ENCODE peak calls at places on chromosome 21, in eight cellular contexts. R is heart left ventricle, G is Peyer's patch, N is adrenal gland, T is A549, Z is ovary, M is lower leg skin, I is sigmoid colon. A is an unnamed sample.

GRCh38 chr21:24259241-24259640 is 1348.0 kb downstream of the MRPL39 start:
- DNase-seq in R (no peak), G (no peak), N (no peak), T (no peak), Z (no peak), M (no peak), I (no peak), A (no peak)

GRCh38 chr21:31498985-31499384 is 154.9 kb upstream of the TIAM1 start:
- DNase-seq in R (no peak), G (no peak), N (no peak), T (no peak), Z (no peak), M (no peak), I (no peak), A (no peak)

GRCh38 chr21:17451364-17451869 is 61.4 kb upstream of the CXADR start:
- DNase-seq in R (no peak), G (no peak), N (peak; percentile 58), T (peak; percentile 16), Z (no peak), M (no peak), I (no peak), A (no peak)

GRCh38 chr21:31576428-31576827 is 83.1 kb upstream of the SOD1 start:
- DNase-seq in R (no peak), G (no peak), N (no peak), T (no peak), Z (no peak), M (no peak), I (no peak), A (no peak)

GRCh38 chr21:26550357-26550756 is 22.7 kb downstream of the CYYR1 start:
- DNase-seq in R (no peak), G (no peak), N (peak; percentile 6), T (no peak), Z (no peak), M (no peak), I (no peak), A (no peak)

GRCh38 chr21:16587141-16587570 is 857.4 kb downstream of the USP25 start:
- DNase-seq in R (peak; percentile 30), G (peak; percentile 62), N (peak; percentile 89), T (peak; percentile 29), Z (peak; percentile 32), M (no peak), I (peak; percentile 69), A (peak; percentile 60)

GRCh38 chr21:37800122-37800455 is 116.2 kb downstream of the KCNJ6 start:
- DNase-seq in R (no peak), G (no peak), N (no peak), T (no peak), Z (no peak), M (no peak), I (no peak), A (no peak)

GRCh38 chr21:36282568-36283230 is 37.3 kb upstream of the MORC3 start:
- DNase-seq in R (no peak), G (no peak), N (no peak), T (no peak), Z (no peak), M (no peak), I (no peak), A (no peak)

GRCh38 chr21:26918318-26919065 is 48.4 kb downstream of the ADAMTS5 start:
- DNase-seq in R (no peak), G (no peak), N (no peak), T (no peak), Z (no peak), M (no peak), I (no peak), A (no peak)

GRCh38 chr21:14492890-14493289 is 53.2 kb downstream of the SAMSN1 start:
- DNase-seq in R (no peak), G (no peak), N (no peak), T (no peak), Z (no peak), M (no peak), I (no peak), A (no peak)

GRCh38 chr21:31429500-31429899 is 85.4 kb upstream of the TIAM1 start:
- DNase-seq in R (peak; percentile 20), G (no peak), N (no peak), T (no peak), Z (no peak), M (peak; percentile 21), I (peak; percentile 69), A (no peak)

GRCh38 chr21:18249542-18250152 is 5.0 kb downstream of the CHODL start:
- DNase-seq in R (no peak), G (no peak), N (no peak), T (no peak), Z (no peak), M (no peak), I (no peak), A (no peak)

GRCh38 chr21:26769613-26770188 is 75.5 kb downstream of the ADAMTS1 start:
- DNase-seq in R (no peak), G (no peak), N (peak; percentile 7), T (no peak), Z (no peak), M (no peak), I (no peak), A (no peak)

GRCh38 chr21:38989745-38990423 is 184.2 kb downstream of the ETS2 start:
- DNase-seq in R (no peak), G (no peak), N (peak; percentile 19), T (no peak), Z (peak; percentile 58), M (no peak), I (peak; percentile 87), A (peak; percentile 59)

GRCh38 chr21:36250423-36251075 is 69.4 kb upstream of the MORC3 start:
- DNase-seq in R (no peak), G (no peak), N (no peak), T (no peak), Z (no peak), M (no peak), I (no peak), A (no peak)

GRCh38 chr21:24023936-24024335 is 1583.3 kb downstream of the MRPL39 start:
- DNase-seq in R (no peak), G (no peak), N (no peak), T (no peak), Z (no peak), M (no peak), I (no peak), A (no peak)

GRCh38 chr21:44011774-44012473 is at the start of gene TRAPPC10:
- DNase-seq in R (peak; percentile 90), G (peak; percentile 92), N (peak; percentile 86), T (peak; percentile 59), Z (peak; percentile 81), M (peak; percentile 95), I (peak; percentile 92), A (peak; percentile 87)
- TF ChIP-seq POLR2A in R (peak; percentile 76), G (peak; percentile 93), N (peak; percentile 92), T (peak; percentile 54), Z (peak; percentile 91), M (peak; percentile 84), I (peak; percentile 69), A (no peak)

DNA sequence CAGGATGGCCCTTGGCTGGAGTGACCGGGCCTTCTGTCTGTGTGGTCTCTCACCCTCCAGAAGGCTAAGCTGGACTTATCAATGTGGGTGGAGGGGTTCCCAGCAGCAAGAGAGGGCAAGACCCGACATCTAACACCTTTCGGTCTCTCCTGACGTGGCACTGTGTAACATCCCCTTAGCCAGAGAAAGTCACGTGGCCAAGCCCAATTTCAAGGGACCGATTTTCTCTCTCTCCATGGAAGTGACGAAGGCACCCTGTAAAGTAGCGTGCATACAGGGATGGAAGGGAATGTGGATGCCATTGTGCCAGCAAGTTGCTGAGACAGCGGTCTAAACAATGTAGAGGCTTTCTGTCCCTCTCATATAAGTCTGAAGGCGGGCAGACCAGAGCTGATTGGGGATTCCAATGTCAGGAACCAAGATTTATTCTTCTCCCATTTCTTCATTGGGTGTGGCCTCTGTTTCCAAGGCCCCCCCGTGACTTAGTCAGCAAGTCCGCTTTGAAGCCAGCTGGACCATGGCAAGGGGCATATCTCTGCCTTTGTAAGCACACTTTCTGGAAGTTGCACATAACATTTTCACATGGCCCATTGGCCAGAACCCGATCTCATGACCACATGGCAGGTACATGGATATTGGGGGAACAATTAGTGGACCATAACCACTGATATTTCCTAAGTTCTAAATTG is 12.5 kb downstream of the MX1 start:
- DNase-seq in R (no peak), G (no peak), N (no peak), T (no peak), Z (no peak), M (peak; percentile 84), I (no peak), A (no peak)
- TF ChIP-seq POLR2A in R (no peak), G (no peak), N (no peak), T (no peak), Z (no peak), M (no peak), I (no peak), A (no peak)

GRCh38 chr21:45980697-45981096 is 873 bp upstream of the COL6A1 start:
- DNase-seq in R (no peak), G (no peak), N (no peak), T (no peak), Z (no peak), M (no peak), I (no peak), A (no peak)

GRCh38 chr21:45982758-45983731 is 1.5 kb downstream of the COL6A1 start:
- DNase-seq in R (peak; percentile 24), G (no peak), N (no peak), T (no peak), Z (peak; percentile 34), M (peak; percentile 87), I (peak; percentile 76), A (no peak)

GRCh38 chr21:45981154-45981606 is 390 bp upstream of the COL6A1 start:
- DNase-seq in R (peak; percentile 87), G (peak; percentile 78), N (peak; percentile 75), T (peak; percentile 63), Z (peak; percentile 87), M (peak; percentile 96), I (peak; percentile 96), A (peak; percentile 64)

GRCh38 chr21:45982256-45982757 is 737 bp downstream of the COL6A1 start:
- DNase-seq in R (peak; percentile 39), G (peak; percentile 48), N (no peak), T (no peak), Z (no peak), M (peak; percentile 86), I (peak; percentile 71), A (no peak)

GRCh38 chr21:45981641-45982255 is at the start of gene COL6A1:
- DNase-seq in R (peak; percentile 80), G (peak; percentile 63), N (peak; percentile 70), T (no peak), Z (peak; percentile 78), M (peak; percentile 93), I (peak; percentile 91), A (peak; percentile 59)
- TF ChIP-seq POLR2A in R (no peak), G (no peak), N (peak; percentile 66), T (peak; percentile 27), Z (peak; percentile 66), M (no peak), I (peak; percentile 73), A (no peak)

DNA sequence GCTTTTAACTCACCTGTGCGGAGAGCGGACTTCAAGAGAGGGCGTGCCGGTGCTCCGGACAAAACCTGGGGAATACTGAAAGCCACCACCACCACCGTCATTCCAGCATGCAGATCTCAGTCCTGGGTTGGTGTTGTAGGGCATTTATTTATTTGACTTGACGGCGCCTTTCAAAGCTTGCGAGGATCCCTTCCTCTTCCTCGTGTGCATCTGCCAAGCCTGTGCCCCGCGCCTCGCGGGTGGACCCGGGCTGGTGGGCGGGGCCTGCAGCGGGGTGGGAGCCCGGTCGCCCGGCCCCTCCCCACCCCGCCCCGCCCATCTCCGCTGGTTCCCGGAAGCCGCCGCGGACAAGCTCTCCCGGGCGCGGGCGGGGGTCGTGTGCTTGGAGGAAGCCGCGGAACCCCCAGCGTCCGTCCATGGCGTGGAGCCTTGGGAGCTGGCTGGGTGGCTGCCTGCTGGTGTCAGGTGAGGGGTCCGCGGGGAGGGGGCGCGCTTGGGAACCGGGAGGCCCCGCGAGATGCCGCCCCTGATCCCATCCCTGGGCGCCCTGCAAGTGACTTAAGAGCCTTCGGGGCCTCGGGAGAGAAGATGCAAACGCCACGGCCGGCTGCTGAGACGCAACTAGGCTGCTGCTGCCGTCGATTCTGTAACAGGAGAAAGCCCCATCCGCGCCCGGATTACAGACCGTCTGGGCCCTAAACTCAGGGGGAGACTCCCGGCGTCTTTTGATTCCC is at the start of gene IL10RB:
- DNase-seq in R (peak; percentile 82), G (peak; percentile 92), N (peak; percentile 76), T (peak; percentile 64), Z (peak; percentile 62), M (peak; percentile 92), I (peak; percentile 80), A (peak; percentile 78)
- TF ChIP-seq POLR2A in R (no peak), G (peak; percentile 62), N (peak; percentile 26), T (peak; percentile 38), Z (peak; percentile 48), M (no peak), I (no peak), A (no peak)